ENCODE peak calls at places on chromosome 2, in seven cellular contexts. F, A, Y, E, M, C and R are unnamed samples. For H3K4me1, the result is how much of the 10 kb centered on the place peaks cover.

GRCh38 chr2:233919938-233920337 is 2.8 kb downstream of the TRPM8 start:
- DNase-seq in C (no peak), M (peak), A (no peak), F (no peak), E (no peak), Y (peak), R (peak)

GRCh38 chr2:206435738-206436137 is 7.6 kb upstream of the ADAM23 start:
- DNase-seq in F (no peak), M (peak), A (no peak), Y (no peak), C (no peak), E (no peak), R (no peak)

GRCh38 chr2:234747032-234747431 is 204.8 kb upstream of the SH3BP4 start:
- DNase-seq in A (no peak), C (no peak), E (no peak), M (peak), Y (no peak), F (no peak), R (no peak)

GRCh38 chr2:238285653-238286082 is 2.7 kb downstream of the PER2 start:
- DNase-seq in M (peak), F (peak), C (peak), Y (no peak), A (peak), E (peak), R (peak)

GRCh38 chr2:55111570-55112228 is 61.4 kb upstream of the RTN4 start:
- DNase-seq in F (peak), C (peak), E (peak), A (peak), M (peak), Y (no peak), R (peak)

GRCh38 chr2:186617771-186618170 is 27.9 kb downstream of the ITGAV start:
- DNase-seq in A (no peak), F (no peak), Y (no peak), C (no peak), E (no peak), M (no peak), R (no peak)

GRCh38 chr2:232890896-232891601 is 21.0 kb downstream of the SNORC start:
- DNase-seq in Y (no peak), A (peak), F (no peak), M (peak), C (peak), E (no peak), R (peak)

GRCh38 chr2:209592106-209592505 is 168.3 kb downstream of the MAP2 start:
- DNase-seq in E (no peak), M (no peak), C (no peak), A (no peak), Y (no peak), F (no peak), R (no peak)

GRCh38 chr2:144477943-144478283 is 42.0 kb downstream of the ZEB2 start:
- DNase-seq in Y (no peak), C (no peak), F (no peak), E (no peak), A (no peak), M (peak), R (no peak)

GRCh38 chr2:142140434-142140845 is 9.6 kb upstream of the LRP1B start:
- DNase-seq in E (no peak), F (no peak), Y (no peak), C (no peak), M (peak), A (no peak), R (peak)

GRCh38 chr2:64291181-64291580 is 147.0 kb upstream of the PELI1 start:
- DNase-seq in A (no peak), Y (no peak), C (peak), F (no peak), M (peak), E (peak), R (peak)

GRCh38 chr2:104845552-104845931 is 8.4 kb upstream of the POU3F3 start:
- DNase-seq in M (no peak), E (no peak), C (no peak), F (no peak), A (peak), Y (no peak), R (no peak)

GRCh38 chr2:132662742-132663141 is 7.3 kb downstream of the LYPD1 start:
- DNase-seq in E (no peak), F (no peak), Y (no peak), A (no peak), M (peak), C (no peak), R (no peak)

GRCh38 chr2:120404941-120405768 is 59.2 kb downstream of the INHBB start:
- DNase-seq in Y (no peak), F (no peak), A (peak), M (no peak), C (no peak), E (no peak), R (no peak)

GRCh38 chr2:147490612-147491261 is 354.1 kb upstream of the ACVR2A start:
- DNase-seq in F (no peak), C (no peak), E (no peak), M (no peak), Y (no peak), A (no peak), R (no peak)

GRCh38 chr2:11391941-11392266 is 47.5 kb upstream of the ROCK2 start:
- DNase-seq in Y (no peak), F (no peak), M (no peak), A (no peak), C (no peak), E (no peak), R (no peak)

GRCh38 chr2:120902532-120903088 is 166.9 kb downstream of the GLI2 start:
- DNase-seq in M (no peak), E (no peak), A (no peak), F (no peak), Y (no peak), C (no peak), R (no peak)

GRCh38 chr2:237057893-237058300 is 27.8 kb upstream of the COPS8 start:
- DNase-seq in M (no peak), Y (no peak), E (peak), A (no peak), F (no peak), C (no peak), R (no peak)

DNA sequence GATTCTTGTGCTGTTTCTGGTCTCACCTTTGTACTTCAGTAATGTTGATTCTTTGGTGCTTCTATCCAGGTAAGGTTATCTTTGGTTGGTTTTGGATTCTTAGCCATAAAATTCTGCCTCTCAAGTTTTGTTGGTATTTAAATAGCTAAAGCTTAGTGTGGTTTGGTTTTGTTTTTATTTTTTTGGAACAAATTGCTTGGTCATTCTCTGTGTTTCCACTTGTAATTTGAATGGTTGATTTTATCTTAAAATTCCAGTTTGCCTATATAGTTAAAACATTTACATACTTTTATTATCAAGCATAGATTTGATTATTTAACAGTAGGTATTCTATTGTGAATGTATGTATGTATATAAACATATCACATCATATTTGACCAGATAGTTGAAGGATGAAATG is 6.6 kb downstream of the NCOA1 start:
- DNase-seq in C (no peak), A (no peak), F (no peak), M (no peak), Y (no peak), E (no peak), R (no peak)
- H3K4me1 ChIP-seq in C (under half), A (under half), F (half or more), M (under half), Y (under half), E (under half), R (under half)

GRCh38 chr2:85421706-85422457 is 3.4 kb downstream of the SH2D6 start:
- DNase-seq in F (no peak), M (no peak), Y (no peak), C (no peak), E (no peak), A (no peak), R (no peak)
- H3K4me1 ChIP-seq in F (under half), M (under half), Y (under half), C (under half), E (under half), A (under half), R (under half)

GRCh38 chr2:109689973-109690372 is 75.8 kb downstream of the SOWAHC start:
- DNase-seq in C (no peak), A (no peak), E (peak), M (no peak), F (no peak), Y (no peak), R (no peak)

GRCh38 chr2:109689182-109689935 is 75.2 kb downstream of the SOWAHC start:
- DNase-seq in C (no peak), E (peak), A (peak), M (peak), F (no peak), Y (no peak), R (no peak)

GRCh38 chr2:109690457-109690821 is 76.3 kb downstream of the SOWAHC start:
- DNase-seq in E (no peak), Y (no peak), A (peak), M (no peak), F (no peak), C (no peak), R (no peak)

GRCh38 chr2:109692013-109692738 is 78.0 kb downstream of the SOWAHC start:
- DNase-seq in A (peak), F (no peak), E (peak), M (no peak), C (no peak), Y (no peak), R (peak)

GRCh38 chr2:109690822-109691541 is 76.8 kb downstream of the SOWAHC start:
- DNase-seq in Y (no peak), E (peak), A (no peak), C (peak), F (peak), M (no peak), R (no peak)
- H3K4me1 ChIP-seq in Y (under half), E (half or more), A (under half), C (under half), F (under half), M (under half), R (under half)

GRCh38 chr2:46352621-46353020 is 55.4 kb downstream of the EPAS1 start:
- DNase-seq in M (no peak), E (no peak), A (no peak), C (no peak), Y (no peak), F (peak), R (no peak)
- H3K4me1 ChIP-seq in M (under half), E (under half), A (under half), C (under half), Y (under half), F (half or more), R (under half)